ENCODE peak calls at places on chromosomes 3 and 15, in four cellular contexts. O is suprapubic skin; T is CD8-positive, alpha-beta T cell; Y is left ventricle myocardium inferior. P is an unnamed sample.

GRCh38 chr15:72591361-72591760 is 63.1 kb upstream of the GOLGA6B start:
- DNase-seq in T (no peak), O (no peak), Y (no peak), P (no peak)

GRCh38 chr3:175879417-175879816 is 1020.3 kb downstream of the NAALADL2 start:
- DNase-seq in O (no peak), T (no peak), Y (no peak), P (no peak)

GRCh38 chr15:75578206-75578947 is 738 bp downstream of the PTPN9 start:
- DNase-seq in T (no peak), Y (peak; percentile 27), O (peak; percentile 63), P (peak; percentile 25)

GRCh38 chr3:179512398-179512797 is 50.3 kb upstream of the ACTL6A start:
- DNase-seq in O (no peak), Y (no peak), T (no peak), P (no peak)

GRCh38 chr15:52326758-52327157 is 31.2 kb upstream of the MYO5C start:
- DNase-seq in O (no peak), Y (no peak), T (no peak), P (no peak)

GRCh38 chr3:128320551-128321340 is 145.9 kb downstream of the DNAJB8 start:
- DNase-seq in T (no peak), Y (no peak), O (peak; percentile 45), P (no peak)

GRCh38 chr15:41513282-41514227 is at the start of gene LTK:
- DNase-seq in Y (no peak), O (no peak), T (no peak), P (no peak)

GRCh38 chr3:60856299-60857046 is 394.8 kb downstream of the FHIT start:
- DNase-seq in O (no peak), T (no peak), Y (no peak), P (no peak)

GRCh38 chr3:52246264-52246620 is 683 bp downstream of the PPM1M start:
- DNase-seq in Y (no peak), T (no peak), O (no peak), P (no peak)

GRCh38 chr3:183210862-183211341 is 42.2 kb upstream of the B3GNT5 start:
- DNase-seq in O (no peak), T (no peak), Y (no peak), P (no peak)

GRCh38 chr3:54443572-54444161 is 321.3 kb downstream of the CACNA2D3 start:
- DNase-seq in T (no peak), O (no peak), Y (peak; percentile 16), P (no peak)

GRCh38 chr15:67085237-67085817 is 19.9 kb downstream of the SMAD3 start:
- DNase-seq in Y (no peak), O (no peak), T (no peak), P (no peak)

GRCh38 chr15:92886229-92886628 is 13.9 kb upstream of the CHD2 start:
- DNase-seq in T (no peak), Y (no peak), O (no peak), P (no peak)

GRCh38 chr3:55676643-55677042 is 189.5 kb upstream of the WNT5A start:
- DNase-seq in Y (no peak), T (no peak), O (no peak), P (peak; percentile 77)

GRCh38 chr15:96560246-96560895 is 229.9 kb downstream of the NR2F2 start:
- DNase-seq in Y (no peak), O (no peak), T (no peak), P (no peak)

GRCh38 chr3:8506611-8507061 is 5.0 kb downstream of the LMCD1 start:
- DNase-seq in Y (no peak), T (no peak), O (no peak), P (no peak)

GRCh38 chr3:52385157-52385556 is 59.7 kb downstream of the SEMA3G start:
- DNase-seq in Y (no peak), O (no peak), T (no peak), P (no peak)

GRCh38 chr3:120498947-120499346 is 48.2 kb upstream of the FSTL1 start:
- DNase-seq in O (no peak), T (no peak), Y (no peak), P (no peak)

GRCh38 chr3:139523166-139523565 is 16.4 kb downstream of the RBP1 start:
- DNase-seq in O (no peak), T (no peak), Y (no peak), P (no peak)

GRCh38 chr15:79314811-79315210 is 3.9 kb downstream of the TMED3 start:
- DNase-seq in T (no peak), Y (no peak), O (peak; percentile 81), P (no peak)

GRCh38 chr3:175307642-175308041 is 448.5 kb downstream of the NAALADL2 start:
- DNase-seq in T (no peak), O (no peak), Y (no peak), P (no peak)

GRCh38 chr15:69996842-69997478 is 100.8 kb downstream of the TLE3 start:
- DNase-seq in Y (no peak), O (no peak), T (no peak), P (no peak)
- H3K4me1 ChIP-seq in Y (no peaks in the 10 kb centered on the region), O (peaks cover 3% of the 10 kb centered on the region), T (no peaks in the 10 kb centered on the region), P (no peaks in the 10 kb centered on the region)

GRCh38 chr15:78050851-78051250 is 26.7 kb downstream of the TBC1D2B start:
- DNase-seq in T (no peak), O (no peak), Y (no peak), P (no peak)
- H3K4me1 ChIP-seq in T (peaks cover 90% of the 10 kb centered on the region), O (peaks cover 81% of the 10 kb centered on the region), Y (peaks cover 81% of the 10 kb centered on the region), P (peaks cover 39% of the 10 kb centered on the region)

DNA sequence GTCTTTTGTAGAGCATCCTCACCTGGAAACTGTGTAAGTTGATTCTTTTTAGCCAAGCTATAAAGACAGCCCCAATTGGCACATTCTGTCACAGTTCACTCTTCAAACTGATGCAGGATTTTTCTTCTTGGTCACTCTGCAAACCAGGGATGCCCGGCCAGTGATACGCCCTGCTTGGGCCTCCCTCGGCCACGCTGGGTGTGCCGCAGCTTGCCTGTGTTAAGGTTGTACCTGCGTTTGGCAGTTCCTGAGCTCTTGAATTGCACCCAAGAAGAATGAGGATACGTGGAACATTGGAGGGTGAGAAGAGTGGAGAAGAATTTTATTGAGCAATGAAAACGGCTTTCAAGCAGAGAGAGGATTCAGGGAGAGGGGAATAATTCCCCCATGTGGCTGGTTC is 49.9 kb downstream of the PSMD6 start:
- DNase-seq in O (no peak), Y (no peak), T (no peak), P (no peak)
- H3K4me1 ChIP-seq in O (peaks cover 75% of the 10 kb centered on the region), Y (peaks cover 60% of the 10 kb centered on the region), T (peaks cover 92% of the 10 kb centered on the region), P (peaks cover 79% of the 10 kb centered on the region)

GRCh38 chr15:38260077-38260476 is 7.4 kb downstream of the SPRED1 start:
- DNase-seq in O (no peak), Y (no peak), T (no peak), P (no peak)
- H3K4me1 ChIP-seq in O (peaks cover 37% of the 10 kb centered on the region), Y (peaks cover 74% of the 10 kb centered on the region), T (no peaks in the 10 kb centered on the region), P (no peaks in the 10 kb centered on the region)

DNA sequence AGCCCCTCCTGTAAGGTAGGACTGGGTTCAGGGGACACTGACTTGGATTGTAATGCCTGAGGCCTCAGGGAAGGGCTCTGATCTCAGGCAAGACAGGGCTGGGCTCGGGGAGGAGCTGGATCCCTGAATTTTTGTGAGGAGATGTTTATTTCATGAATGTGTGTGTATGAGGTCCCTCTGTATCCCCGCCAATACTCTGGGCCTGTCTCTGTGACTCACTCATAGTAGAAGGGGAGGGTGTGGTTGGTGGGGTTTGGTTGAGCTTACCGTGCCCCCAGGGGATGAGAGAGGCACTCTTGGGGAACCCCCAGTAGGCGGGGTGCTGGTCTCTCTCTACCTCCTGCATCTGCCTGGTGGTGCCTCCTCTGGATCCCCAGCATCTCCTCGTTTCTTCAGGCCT is 28.1 kb downstream of the RPSA start:
- DNase-seq in T (no peak), O (no peak), Y (no peak), P (no peak)
- H3K4me1 ChIP-seq in T (no peaks in the 10 kb centered on the region), O (no peaks in the 10 kb centered on the region), Y (peaks cover 13% of the 10 kb centered on the region), P (no peaks in the 10 kb centered on the region)

P was measured in psoas muscle.